ENCODE peak calls at places on chromosome 4, in five cellular contexts. One of them, this sample, is unnamed.

GRCh38 chr4:89657931-89658700 is 178.8 kb downstream of the SNCA start:
- DNase-seq in K562: no peak
- DNase-seq in A549: no peak
- DNase-seq in HepG2: peak; percentile 28
- DNase-seq in H1: no peak
- DNase-seq in this sample: peak; percentile 46

GRCh38 chr4:52935317-52935716 is 73.2 kb downstream of the RASL11B start:
- DNase-seq in HepG2: peak; percentile 81
- DNase-seq in A549: no peak
- DNase-seq in K562: no peak
- DNase-seq in H1: no peak
- DNase-seq in this sample: no peak

GRCh38 chr4:47122592-47123291 is 91.4 kb downstream of the GABRB1 start:
- DNase-seq in H1: peak; percentile 75
- DNase-seq in K562: peak; percentile 34
- DNase-seq in A549: peak; percentile 61
- DNase-seq in HepG2: peak; percentile 63
- DNase-seq in this sample: peak; percentile 81

GRCh38 chr4:26162095-26162494 is 158.7 kb upstream of the RBPJ start:
- DNase-seq in K562: no peak
- DNase-seq in H1: no peak
- DNase-seq in A549: no peak
- DNase-seq in HepG2: no peak
- DNase-seq in this sample: no peak

GRCh38 chr4:1240721-1241465 is 8.0 kb downstream of the CTBP1 start:
- DNase-seq in H1: no peak
- DNase-seq in HepG2: no peak
- DNase-seq in A549: no peak
- DNase-seq in K562: no peak
- DNase-seq in this sample: no peak

GRCh38 chr4:149164282-149164681 is 651.4 kb downstream of the IQCM start:
- DNase-seq in HepG2: no peak
- DNase-seq in H1: peak; percentile 50
- DNase-seq in K562: no peak
- DNase-seq in A549: peak; percentile 3
- DNase-seq in this sample: peak; percentile 92

GRCh38 chr4:53499791-53500190 is 91.5 kb downstream of the LNX1 start:
- DNase-seq in H1: no peak
- DNase-seq in HepG2: no peak
- DNase-seq in A549: no peak
- DNase-seq in K562: no peak
- DNase-seq in this sample: no peak

GRCh38 chr4:39319678-39320077 is 46.5 kb downstream of the RFC1 start:
- DNase-seq in K562: no peak
- DNase-seq in A549: peak; percentile 53
- DNase-seq in HepG2: peak; percentile 38
- DNase-seq in H1: no peak
- DNase-seq in this sample: peak; percentile 90

GRCh38 chr4:90845777-90846176 is 718.6 kb downstream of the CCSER1 start:
- DNase-seq in A549: peak; percentile 18
- DNase-seq in H1: no peak
- DNase-seq in K562: no peak
- DNase-seq in HepG2: no peak
- DNase-seq in this sample: no peak

GRCh38 chr4:96352051-96352517 is 512.2 kb downstream of the PDHA2 start:
- DNase-seq in HepG2: peak; percentile 0
- DNase-seq in K562: no peak
- DNase-seq in A549: peak; percentile 2
- DNase-seq in H1: peak; percentile 48
- DNase-seq in this sample: no peak

DNA sequence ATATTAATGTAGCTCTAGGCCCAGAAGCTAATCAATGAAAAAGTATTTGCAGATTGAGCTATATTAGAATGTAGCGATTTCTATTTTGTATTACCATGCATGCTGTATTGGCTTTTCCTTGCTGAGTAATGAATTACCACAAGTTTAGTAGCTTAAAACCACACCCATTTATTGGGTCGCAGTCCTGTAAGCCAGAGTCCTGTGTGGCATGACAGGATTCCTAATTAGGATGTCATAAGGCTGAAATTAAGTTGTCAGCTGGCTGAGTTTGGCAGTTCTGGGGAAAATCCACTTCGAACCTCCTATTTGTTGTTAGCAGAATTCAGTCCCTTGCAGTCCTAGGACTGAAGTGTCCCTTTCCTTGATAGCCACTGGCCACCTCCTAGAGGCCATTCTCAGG is 50.3 kb upstream of the HHIP start:
- DNase-seq in HepG2: no peak
- DNase-seq in A549: no peak
- DNase-seq in H1: no peak
- DNase-seq in K562: no peak
- DNase-seq in this sample: no peak
- TF ChIP-seq MAFK in HepG2: no peak
- TF ChIP-seq MAFK in A549: no peak
- TF ChIP-seq MAFK in H1: no peak
- TF ChIP-seq MAFK in K562: no peak
- TF ChIP-seq MAFK in this sample: no peak

DNA sequence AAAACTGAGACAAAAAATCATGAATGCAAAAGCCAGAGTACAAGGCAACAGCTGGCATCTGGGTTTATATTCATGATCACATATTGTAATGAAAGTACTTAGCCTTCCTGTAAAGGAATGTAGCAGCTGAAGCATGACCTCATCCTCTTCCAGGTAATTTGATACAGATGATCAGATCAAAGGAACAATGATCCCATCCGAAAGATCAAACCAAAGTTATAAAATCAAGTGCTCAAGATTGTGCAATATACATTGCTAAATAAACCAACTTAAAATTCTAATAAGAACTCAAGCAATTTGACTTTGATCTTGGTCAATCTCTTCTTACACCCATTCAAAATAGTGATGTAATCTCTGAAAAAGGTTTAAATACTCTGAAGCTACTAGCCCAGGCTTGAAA is 113.1 kb upstream of the INPP4B start:
- DNase-seq in HepG2: no peak
- DNase-seq in K562: no peak
- DNase-seq in A549: no peak
- DNase-seq in H1: no peak
- DNase-seq in this sample: no peak
- TF ChIP-seq MAFK in HepG2: no peak
- TF ChIP-seq MAFK in K562: no peak
- TF ChIP-seq MAFK in A549: no peak
- TF ChIP-seq MAFK in H1: no peak
- TF ChIP-seq MAFK in this sample: no peak

DNA sequence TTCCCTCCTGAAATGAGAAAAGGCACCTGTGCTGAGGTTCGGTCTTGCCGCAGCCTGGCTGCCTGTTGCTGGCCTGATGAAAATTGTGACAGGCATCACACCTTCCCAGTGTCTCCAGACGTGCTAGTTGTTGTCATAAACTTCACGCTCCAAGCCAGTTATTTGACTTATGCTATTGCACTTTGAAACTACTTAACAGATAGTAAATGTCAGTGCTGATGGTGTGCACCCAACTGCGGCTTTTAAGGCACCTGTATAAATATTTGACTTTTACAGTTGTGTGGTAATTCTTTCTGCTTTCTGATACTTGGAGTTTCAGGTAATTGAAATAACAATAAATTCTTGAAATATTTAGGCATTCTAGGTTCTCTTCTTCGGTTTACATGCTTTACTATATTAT is 1.8 kb downstream of the WWC2 start:
- DNase-seq in A549: peak; percentile 14
- DNase-seq in HepG2: peak; percentile 79
- DNase-seq in K562: no peak
- DNase-seq in H1: no peak
- DNase-seq in this sample: no peak
- TF ChIP-seq MAFK in A549: no peak
- TF ChIP-seq MAFK in HepG2: no peak
- TF ChIP-seq MAFK in K562: no peak
- TF ChIP-seq MAFK in H1: no peak
- TF ChIP-seq MAFK in this sample: no peak

GRCh38 chr4:2492970-2493369 is 24.1 kb downstream of the RNF4 start:
- DNase-seq in K562: no peak
- DNase-seq in HepG2: no peak
- DNase-seq in A549: no peak
- DNase-seq in H1: no peak
- DNase-seq in this sample: no peak
- TF ChIP-seq MAFK in K562: no peak
- TF ChIP-seq MAFK in HepG2: no peak
- TF ChIP-seq MAFK in A549: no peak
- TF ChIP-seq MAFK in H1: no peak
- TF ChIP-seq MAFK in this sample: no peak

DNA sequence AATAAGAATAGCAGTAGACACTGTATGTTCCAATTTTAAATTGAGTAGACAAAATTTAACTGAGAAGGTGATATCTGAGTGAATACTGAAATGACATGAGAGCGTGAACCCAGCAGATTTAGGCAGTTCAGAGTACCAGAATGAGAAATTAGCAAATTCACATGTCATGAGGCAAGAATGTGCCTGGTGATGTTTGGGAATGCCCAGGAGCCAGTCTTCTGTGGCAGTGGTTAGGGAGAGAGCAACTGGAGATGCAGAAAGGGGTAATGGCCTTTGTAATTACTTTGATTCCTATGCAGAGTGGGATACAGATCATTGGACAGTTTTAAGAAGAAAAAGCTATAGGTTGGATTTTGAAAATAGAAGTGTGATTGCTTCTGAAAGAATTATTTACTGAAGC is 621.9 kb downstream of the TECRL start:
- DNase-seq in K562: no peak
- DNase-seq in A549: no peak
- DNase-seq in HepG2: no peak
- DNase-seq in H1: no peak
- DNase-seq in this sample: no peak
- TF ChIP-seq MAFK in K562: no peak
- TF ChIP-seq MAFK in A549: no peak
- TF ChIP-seq MAFK in HepG2: no peak
- TF ChIP-seq MAFK in H1: no peak
- TF ChIP-seq MAFK in this sample: no peak